ENCODE peak calls at places on chromosomes 2 and 18, in eight cellular contexts. Z, S, R, G, J, K, W and D are unnamed samples.

GRCh38 chr2:23394700-23395099 is 9.7 kb downstream of the KLHL29 start:
- DNase-seq in Z (no peak), S (no peak), R (no peak), G (no peak), J (no peak), K (no peak), W (no peak), D (no peak)

GRCh38 chr18:805008-805754 is 6.9 kb downstream of the YES1 start:
- DNase-seq in Z (no peak), S (no peak), R (no peak), G (no peak), J (peak), K (no peak), W (no peak), D (peak)

GRCh38 chr18:1361931-1362330 is 457.3 kb downstream of the ADCYAP1 start:
- DNase-seq in Z (no peak), S (no peak), R (peak), G (no peak), J (no peak), K (no peak), W (no peak), D (no peak)

GRCh38 chr2:206442854-206443734 is at the start of gene ADAM23:
- DNase-seq in Z (peak), S (no peak), R (peak), G (peak), J (no peak), K (peak), W (peak), D (peak)

GRCh38 chr2:237128026-237128703 is 42.5 kb downstream of the COPS8 start:
- DNase-seq in Z (no peak), S (peak), R (peak), G (peak), J (peak), K (peak), W (peak), D (peak)

GRCh38 chr2:98454500-98455235 is 10.0 kb downstream of the INPP4A start:
- DNase-seq in Z (no peak), S (no peak), R (peak), G (no peak), J (peak), K (peak), W (no peak), D (no peak)

GRCh38 chr2:9747396-9747795 is 95.9 kb upstream of the TAF1B start:
- DNase-seq in Z (no peak), S (no peak), R (no peak), G (no peak), J (no peak), K (no peak), W (no peak), D (no peak)

GRCh38 chr2:31170071-31170698 is 31.9 kb upstream of the GALNT14 start:
- DNase-seq in Z (no peak), S (peak), R (peak), G (peak), J (peak), K (peak), W (peak), D (peak)

GRCh38 chr18:8480506-8481328 is 128.5 kb upstream of the RAB12 start:
- DNase-seq in Z (peak), S (peak), R (peak), G (peak), J (peak), K (peak), W (peak), D (peak)

GRCh38 chr2:241788572-241788971 is 11.9 kb downstream of the GAL3ST2 start:
- DNase-seq in Z (no peak), S (no peak), R (peak), G (no peak), J (no peak), K (peak), W (no peak), D (no peak)

GRCh38 chr2:217277646-217278048 is 417.8 kb upstream of the TNP1 start:
- DNase-seq in Z (no peak), S (peak), R (peak), G (no peak), J (peak), K (peak), W (peak), D (peak)

GRCh38 chr2:235049719-235050118 is 97.9 kb downstream of the SH3BP4 start:
- DNase-seq in Z (no peak), S (no peak), R (no peak), G (no peak), J (no peak), K (no peak), W (no peak), D (no peak)

GRCh38 chr2:241702405-241703127 is 727 bp downstream of the ING5 start:
- DNase-seq in Z (peak), S (peak), R (peak), G (peak), J (peak), K (peak), W (peak), D (no peak)

GRCh38 chr18:67549946-67550345 is 33.4 kb upstream of the DSEL start:
- DNase-seq in Z (no peak), S (no peak), R (no peak), G (no peak), J (no peak), K (no peak), W (no peak), D (no peak)

GRCh38 chr18:79952996-79953559 is 1.6 kb upstream of the SLC66A2 start:
- DNase-seq in Z (no peak), S (no peak), R (no peak), G (peak), J (no peak), K (no peak), W (no peak), D (no peak)

GRCh38 chr2:190261851-190262250 is 57.8 kb downstream of the HIBCH start:
- DNase-seq in Z (no peak), S (no peak), R (no peak), G (no peak), J (no peak), K (no peak), W (no peak), D (no peak)

GRCh38 chr2:220336771-220337170 is 709.3 kb downstream of the SLC4A3 start:
- DNase-seq in Z (no peak), S (no peak), R (no peak), G (no peak), J (no peak), K (no peak), W (no peak), D (peak)

GRCh38 chr2:126890136-126890961 is 8.3 kb upstream of the TEX51 start:
- DNase-seq in Z (no peak), S (no peak), R (no peak), G (no peak), J (no peak), K (no peak), W (no peak), D (no peak)